ENCODE peak calls at places on chromosomes 4 and X, in eight cellular contexts. A is HFF-Myc, L is left lung, J is H9, M is nephron progenitor cell, O is hepatocyte, Z is astrocyte of the spinal cord, N is cardiac fibroblast. U is an unnamed sample.
A peak's percentile ranks its signal among the peaks of the same experiment; 100 is the strongest.

GRCh38 chr4:7328162-7328912 is 106.4 kb downstream of the PSAPL1 start:
- DNase-seq in L (no peak), J (no peak), A (no peak), O (no peak), N (no peak), Z (no peak), M (no peak), U (no peak)

GRCh38 chr4:141307241-141307689 is 86.6 kb downstream of the ZNF330 start:
- DNase-seq in N (peak; percentile 78), A (peak; percentile 58), L (peak; percentile 40), Z (peak; percentile 72), O (peak; percentile 60), M (peak; percentile 59), J (peak; percentile 63), U (no peak)

GRCh38 chr4:180134116-180134866 is 2108.9 kb upstream of the TENM3 start:
- DNase-seq in A (no peak), N (no peak), M (peak; percentile 42), O (peak; percentile 19), L (no peak), Z (peak; percentile 6), J (no peak), U (no peak)

GRCh38 chrX:143854006-143854405 is 29.9 kb upstream of the UBE2NL start:
- DNase-seq in M (no peak), N (peak; percentile 48), L (no peak), O (no peak), J (no peak), Z (peak; percentile 65), A (no peak), U (no peak)

GRCh38 chr4:184784628-184785257 is 41.0 kb downstream of the ACSL1 start:
- DNase-seq in M (no peak), L (no peak), Z (no peak), O (no peak), N (no peak), J (no peak), A (no peak), U (no peak)

GRCh38 chrX:39418132-39418935 is 617.1 kb downstream of the MID1IP1 start:
- DNase-seq in Z (no peak), M (no peak), L (no peak), N (peak; percentile 12), J (no peak), O (no peak), A (no peak), U (no peak)

GRCh38 chr4:38739438-38739837 is 43.4 kb downstream of the TLR10 start:
- DNase-seq in J (no peak), O (no peak), M (no peak), A (no peak), N (no peak), Z (no peak), L (no peak), U (no peak)

GRCh38 chr4:37767546-37767945 is 58.9 kb upstream of the PGM2 start:
- DNase-seq in N (peak; percentile 77), L (peak; percentile 77), A (no peak), J (no peak), M (no peak), O (peak; percentile 39), Z (peak; percentile 40), U (peak; percentile 38)

GRCh38 chr4:124389591-124389990 is 322.9 kb downstream of the ANKRD50 start:
- DNase-seq in A (no peak), M (no peak), Z (peak; percentile 65), J (no peak), L (no peak), O (no peak), N (no peak), U (no peak)

GRCh38 chrX:1464282-1465131 is 11.8 kb upstream of the ASMTL start:
- DNase-seq in L (peak; percentile 29), N (no peak), J (peak; percentile 18), O (no peak), A (no peak), Z (no peak), M (no peak), U (no peak)

GRCh38 chr4:172202480-172203076 is 389.4 kb downstream of the GALNTL6 start:
- DNase-seq in J (no peak), N (peak; percentile 18), L (no peak), M (no peak), O (peak; percentile 47), Z (peak; percentile 44), A (peak; percentile 12), U (no peak)

GRCh38 chrX:75155454-75155829 is 641 bp downstream of the ABCB7 start:
- DNase-seq in O (no peak), M (no peak), Z (peak; percentile 0), L (no peak), A (no peak), J (no peak), N (no peak), U (no peak)

GRCh38 chr4:166128452-166128851 is 255.4 kb downstream of the TLL1 start:
- DNase-seq in N (peak; percentile 76), M (no peak), O (no peak), J (no peak), Z (peak; percentile 76), A (no peak), L (no peak), U (no peak)

GRCh38 chr4:65623509-65623908 is 46.8 kb downstream of the EPHA5 start:
- DNase-seq in Z (peak; percentile 83), M (no peak), N (peak; percentile 31), O (no peak), J (no peak), A (no peak), L (no peak), U (no peak)

GRCh38 chr4:15469402-15470148 is at the start of gene CC2D2A:
- DNase-seq in O (peak; percentile 53), Z (peak; percentile 78), L (peak; percentile 33), M (peak; percentile 10), A (no peak), J (peak; percentile 46), N (peak; percentile 79), U (no peak)

GRCh38 chr4:80036306-80036705 is 36.7 kb downstream of the ANTXR2 start:
- DNase-seq in A (no peak), Z (no peak), O (no peak), J (no peak), N (no peak), M (no peak), L (no peak), U (no peak)

GRCh38 chr4:27176400-27176799 is 315.8 kb downstream of the STIM2 start:
- DNase-seq in J (peak; percentile 49), O (peak; percentile 72), N (peak; percentile 2), L (no peak), M (peak; percentile 18), A (no peak), Z (peak; percentile 32), U (no peak)

GRCh38 chr4:26936284-26937065 is 75.8 kb downstream of the STIM2 start:
- DNase-seq in N (no peak), M (no peak), Z (no peak), L (no peak), O (no peak), J (no peak), A (no peak), U (no peak)

GRCh38 chr4:16516796-16517413 is 290.6 kb upstream of the TAPT1 start:
- DNase-seq in A (peak; percentile 48), O (peak; percentile 76), L (no peak), J (no peak), M (no peak), Z (peak; percentile 61), N (peak; percentile 86), U (no peak)

GRCh38 chrX:45344597-45344996 is 143.9 kb upstream of the DIPK2B start:
- DNase-seq in L (no peak), M (no peak), A (peak; percentile 33), O (no peak), J (no peak), Z (peak; percentile 51), N (peak; percentile 63), U (no peak)
- TF ChIP-seq CTCF in L (no peak), M (no peak), A (no peak), O (no peak), J (no peak), Z (no peak), N (no peak), U (no peak)

GRCh38 chr4:23857353-23857752 is 32.5 kb downstream of the PPARGC1A start:
- DNase-seq in A (no peak), M (no peak), Z (peak; percentile 43), O (no peak), L (no peak), N (peak; percentile 58), J (no peak), U (no peak)
- TF ChIP-seq CTCF in A (no peak), M (no peak), Z (peak; percentile 30), O (peak; percentile 44), L (no peak), N (no peak), J (peak; percentile 40), U (no peak)

GRCh38 chrX:28946846-28947245 is 359.6 kb downstream of the IL1RAPL1 start:
- DNase-seq in L (no peak), A (no peak), J (no peak), M (no peak), Z (peak; percentile 29), N (peak; percentile 3), O (no peak), U (no peak)
- TF ChIP-seq CTCF in L (no peak), A (no peak), J (no peak), M (no peak), Z (no peak), N (no peak), O (no peak), U (no peak)

GRCh38 chrX:57678686-57679428 is 1.2 kb downstream of the NLRP2B start:
- DNase-seq in Z (no peak), L (no peak), A (no peak), N (no peak), J (no peak), O (no peak), M (no peak), U (no peak)
- TF ChIP-seq CTCF in Z (no peak), L (no peak), A (no peak), N (no peak), J (no peak), O (no peak), M (no peak), U (no peak)

DNA sequence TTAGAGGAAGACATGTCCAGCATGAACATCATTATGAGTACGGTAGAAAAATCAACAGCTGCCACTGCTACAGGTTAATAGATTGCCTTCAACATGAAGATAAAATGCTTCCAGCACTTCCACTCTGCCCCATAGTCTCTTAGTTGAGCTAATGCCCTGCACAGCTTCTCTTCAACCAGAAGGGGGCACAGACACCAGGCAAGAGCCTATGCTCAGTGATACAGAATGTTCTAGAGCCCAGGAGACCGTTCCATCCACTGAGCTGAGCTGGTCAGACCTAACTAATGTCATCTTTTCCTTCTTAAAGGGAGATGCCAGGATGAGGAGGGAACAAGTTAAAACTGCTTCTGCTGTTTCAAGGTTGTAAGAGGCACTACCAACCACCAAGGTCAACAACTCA is 42.2 kb downstream of the SMIM10L2A start:
- DNase-seq in A (no peak), J (no peak), O (no peak), N (peak; percentile 25), L (no peak), M (no peak), Z (no peak), U (no peak)
- TF ChIP-seq CTCF in A (no peak), J (peak; percentile 34), O (no peak), N (peak; percentile 29), L (no peak), M (no peak), Z (peak; percentile 19), U (no peak)